ENCODE peak calls at places on chromosomes 4 and X, in eight cellular contexts. B, M, N, O, J, Z, D and W are unnamed samples.

GRCh38 chr4:8847764-8848163 is 23.9 kb downstream of the HMX1 start:
- DNase-seq in B (no peak), J (no peak), O (no peak), M (no peak), Z (no peak), N (no peak), D (peak; percentile 20), W (no peak)

GRCh38 chrX:132576945-132577344 is 88.1 kb upstream of the MBNL3 start:
- DNase-seq in J (no peak), N (no peak), B (no peak), D (no peak), O (no peak), Z (peak; percentile 3), M (no peak), W (no peak)

GRCh38 chr4:47386592-47387235 is 76.8 kb downstream of the COMMD8 start:
- DNase-seq in D (no peak), Z (peak; percentile 85), M (no peak), O (no peak), B (peak; percentile 85), N (no peak), J (no peak), W (no peak)

GRCh38 chr4:87555751-87556619 is 26.8 kb upstream of the SPARCL1 start:
- DNase-seq in M (peak; percentile 41), B (peak; percentile 86), N (no peak), O (no peak), Z (peak; percentile 89), D (no peak), J (peak; percentile 24), W (peak; percentile 58)

GRCh38 chrX:56802428-56802827 is 73.4 kb downstream of the NBDY start:
- DNase-seq in M (no peak), B (no peak), Z (no peak), O (no peak), J (no peak), N (no peak), D (no peak), W (no peak)

GRCh38 chr4:8523175-8523574 is 57.0 kb upstream of the GPR78 start:
- DNase-seq in O (no peak), M (no peak), Z (no peak), J (no peak), N (no peak), B (no peak), D (no peak), W (no peak)

GRCh38 chr4:38867478-38868054 is at the start of gene FAM114A1:
- DNase-seq in Z (peak; percentile 83), B (peak; percentile 67), O (no peak), D (peak; percentile 87), J (peak; percentile 80), N (peak; percentile 86), M (peak; percentile 86), W (no peak)

GRCh38 chr4:21697583-21697982 is 251.0 kb downstream of the KCNIP4 start:
- DNase-seq in B (peak; percentile 18), J (no peak), M (peak; percentile 21), D (peak; percentile 67), O (no peak), N (peak; percentile 34), Z (peak; percentile 42), W (no peak)

GRCh38 chr4:111814961-111815360 is 330.3 kb upstream of the FAM241A start:
- DNase-seq in D (no peak), N (no peak), O (no peak), J (no peak), B (no peak), M (no peak), Z (no peak), W (no peak)

GRCh38 chr4:37977471-37978452 is 17.6 kb downstream of the PTTG2 start:
- DNase-seq in B (peak; percentile 32), Z (peak; percentile 64), O (no peak), N (peak; percentile 88), J (peak; percentile 69), M (peak; percentile 70), D (peak; percentile 80), W (no peak)

GRCh38 chr4:3009422-3009821 is 46.1 kb downstream of the GRK4 start:
- DNase-seq in B (peak; percentile 4), Z (peak; percentile 15), J (no peak), N (no peak), M (no peak), O (no peak), D (no peak), W (no peak)
- TF ChIP-seq CTCF in B (peak; percentile 7), Z (peak; percentile 31), J (no peak), N (no peak), M (no peak), O (no peak), D (no peak), W (peak; percentile 41)

DNA sequence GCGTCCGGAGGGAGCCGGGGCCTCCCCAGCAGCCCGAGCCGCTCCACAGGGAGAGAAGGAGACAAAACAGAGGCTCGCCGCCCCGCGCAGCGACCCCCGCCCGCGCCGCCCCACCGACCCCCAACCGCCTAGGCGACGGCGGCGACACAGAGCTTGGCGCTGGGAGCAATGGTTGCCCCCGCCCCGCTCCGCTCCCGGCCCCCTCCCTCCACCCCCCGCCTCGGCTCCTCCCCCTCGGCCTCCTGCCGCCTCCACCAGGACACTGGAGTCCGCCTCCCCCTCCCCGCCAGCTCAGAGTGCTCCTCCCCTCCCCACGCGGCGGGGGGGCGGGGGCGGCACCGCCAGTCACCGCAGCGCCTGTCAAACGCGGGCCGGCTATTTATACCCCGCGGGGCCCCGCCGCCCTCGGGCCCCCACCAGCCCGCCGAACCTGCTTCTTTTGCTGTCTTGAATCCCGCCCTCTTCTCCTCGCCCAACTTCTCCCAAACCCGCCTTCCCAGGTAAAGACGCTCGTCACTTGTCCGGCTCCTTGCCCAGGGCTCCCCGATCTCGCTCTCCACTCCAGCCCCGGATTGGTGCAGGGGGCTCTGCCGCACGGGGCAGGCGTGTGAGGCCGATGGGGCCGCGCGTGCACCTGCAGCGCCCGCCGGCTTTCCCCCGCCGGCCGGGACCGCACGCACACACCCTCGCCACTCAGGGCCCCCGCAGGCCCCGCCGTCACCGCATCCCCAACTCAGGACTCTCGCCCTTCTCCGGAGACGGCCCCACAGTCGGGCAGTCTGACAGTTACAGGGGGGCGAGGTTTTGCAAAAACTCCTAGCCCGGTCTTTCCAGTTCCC is at the start of gene ELF2:
- DNase-seq in D (peak; percentile 94), M (peak; percentile 97), N (peak; percentile 95), O (no peak), B (peak; percentile 74), Z (peak; percentile 87), J (peak; percentile 84), W (no peak)
- H3K27ac ChIP-seq in D (peak within 1 kb of the TSS; percentile 93), M (peak within 1 kb of the TSS; percentile 99), N (peak within 1 kb of the TSS; percentile 98), O (peak within 1 kb of the TSS; percentile 94), B (peak within 1 kb of the TSS; percentile 86), Z (peak within 1 kb of the TSS; percentile 96), J (peak within 1 kb of the TSS; percentile 79), W (peak within 1 kb of the TSS; percentile 88)

GRCh38 chr4:95129708-95130343 is 372.1 kb downstream of the BMPR1B start:
- DNase-seq in D (peak; percentile 20), J (peak; percentile 93), N (no peak), M (no peak), O (peak; percentile 96), B (peak; percentile 99), Z (peak; percentile 99), W (peak; percentile 90)
- H3K4me3 ChIP-seq in D (no peak overlapping the region), J (peak overlapping the region; percentile 50), N (no peak overlapping the region), M (no peak overlapping the region), O (peak overlapping the region; percentile 18), B (peak overlapping the region; percentile 45), Z (no peak overlapping the region), W (no peak overlapping the region)

GRCh38 chr4:17577660-17578481 is 873 bp downstream of the LAP3 start:
- DNase-seq in B (peak; percentile 2), M (peak; percentile 49), Z (peak; percentile 20), N (peak; percentile 66), J (no peak), O (no peak), D (peak; percentile 49), W (no peak)

GRCh38 chr4:17578482-17578891 is 1.5 kb downstream of the LAP3 start:
- DNase-seq in N (no peak), D (no peak), M (no peak), Z (no peak), O (no peak), B (no peak), J (peak; percentile 41), W (no peak)

GRCh38 chr4:17580969-17581368 is 4.0 kb downstream of the LAP3 start:
- DNase-seq in N (no peak), D (no peak), J (peak; percentile 77), O (peak; percentile 36), B (peak; percentile 86), Z (peak; percentile 88), M (no peak), W (no peak)

GRCh38 chr4:17574206-17574605 is 2.8 kb upstream of the LAP3 start:
- DNase-seq in B (no peak), O (no peak), J (no peak), D (no peak), N (no peak), M (no peak), Z (no peak), W (no peak)

DNA sequence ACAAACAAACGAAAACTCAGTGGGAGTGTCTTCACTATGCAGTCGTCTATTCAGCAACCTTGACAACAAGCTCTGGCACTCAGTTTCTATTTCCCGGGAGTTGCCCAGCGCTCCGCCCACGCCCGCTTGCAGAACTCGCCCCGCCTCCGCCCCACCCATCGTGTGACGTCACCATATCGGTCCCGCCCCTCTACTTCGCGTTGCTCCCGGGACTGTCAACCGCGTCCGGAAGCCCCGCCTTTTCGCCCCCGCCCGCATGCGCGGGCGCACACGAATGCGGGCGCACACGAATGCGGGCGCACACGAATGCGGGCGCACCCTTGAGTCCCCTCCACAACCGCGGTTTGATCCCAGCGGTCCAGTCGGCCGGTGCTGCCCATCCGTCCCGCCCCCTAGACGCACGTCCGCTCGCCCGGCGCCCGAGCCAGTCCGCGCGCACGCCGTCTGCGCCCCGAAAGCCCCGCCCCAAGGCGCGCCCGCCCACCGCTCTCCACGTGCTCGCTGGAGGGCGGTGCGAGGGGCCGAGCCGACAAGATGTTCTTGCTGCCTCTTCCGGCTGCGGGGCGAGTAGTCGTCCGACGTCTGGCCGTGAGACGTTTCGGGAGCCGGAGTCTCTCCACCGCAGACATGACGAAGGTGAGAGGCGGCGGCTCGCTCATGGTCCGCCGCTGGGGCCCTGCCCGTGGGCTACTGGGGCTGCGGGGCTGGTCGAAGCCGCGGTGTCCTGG is at the start of gene LAP3:
- DNase-seq in M (peak; percentile 99), J (peak; percentile 97), D (peak; percentile 97), Z (peak; percentile 95), O (peak; percentile 92), B (peak; percentile 90), N (peak; percentile 98), W (peak; percentile 70)
- TF ChIP-seq CTCF in M (no peak), J (no peak), D (no peak), Z (no peak), O (no peak), B (no peak), N (peak; percentile 15), W (no peak)